ENCODE peak calls at places on chromosomes 4 and X, in six cellular contexts. J is OCI-LY7, E is IMR-90, G is psoas muscle, T is breast epithelium, L is colonic mucosa. Y is an unnamed sample.

GRCh38 chr4:154332681-154333421 is 158.7 kb downstream of the DCHS2 start:
- DNase-seq in J (no peak), G (peak), T (no peak), E (peak), L (peak), Y (no peak)

GRCh38 chr4:184616633-184617471 is 32.4 kb downstream of the CASP3 start:
- DNase-seq in G (no peak), L (no peak), T (no peak), E (no peak), J (no peak), Y (no peak)

GRCh38 chr4:25533237-25533636 is 122.4 kb upstream of the SLC34A2 start:
- DNase-seq in G (no peak), T (no peak), E (no peak), J (no peak), L (no peak), Y (no peak)

GRCh38 chr4:84583871-84584373 is 995 bp downstream of the CDS1 start:
- DNase-seq in L (no peak), T (no peak), J (no peak), G (no peak), E (no peak), Y (no peak)

GRCh38 chr4:152634110-152634760 is 45.6 kb downstream of the TMEM154 start:
- DNase-seq in E (no peak), T (peak), G (no peak), J (no peak), L (no peak), Y (no peak)

GRCh38 chrX:129540725-129541184 is 696 bp downstream of the OCRL start:
- DNase-seq in L (peak), T (no peak), E (no peak), G (peak), J (peak), Y (no peak)

GRCh38 chrX:13898084-13898483 is 81.2 kb upstream of the GPM6B start:
- DNase-seq in G (no peak), T (no peak), J (peak), E (peak), L (no peak), Y (no peak)

GRCh38 chr4:142781114-142781513 is 65.0 kb downstream of the INPP4B start:
- DNase-seq in J (no peak), L (no peak), E (peak), G (no peak), T (no peak), Y (no peak)

GRCh38 chrX:153878969-153879653 is 6.9 kb downstream of the L1CAM start:
- DNase-seq in E (no peak), G (peak), T (no peak), J (no peak), L (no peak), Y (no peak)

GRCh38 chr4:177853198-177853597 is 411.0 kb upstream of the AGA start:
- DNase-seq in G (no peak), T (no peak), L (no peak), E (no peak), J (no peak), Y (no peak)

GRCh38 chrX:37912286-37912685 is 64.9 kb upstream of the DYNLT3 start:
- DNase-seq in L (no peak), J (no peak), G (no peak), T (no peak), E (no peak), Y (no peak)

GRCh38 chr4:3213661-3214250 is 35.2 kb upstream of the MSANTD1 start:
- DNase-seq in L (no peak), J (no peak), T (no peak), G (peak), E (no peak), Y (no peak)

GRCh38 chrX:71619193-71619592 is 882 bp upstream of the CXCR3 start:
- DNase-seq in T (no peak), G (no peak), L (no peak), J (no peak), E (no peak), Y (no peak)

GRCh38 chr4:40194602-40195161 is 2.1 kb upstream of the RHOH start:
- DNase-seq in J (peak), T (peak), G (no peak), E (peak), L (no peak), Y (no peak)

GRCh38 chr4:161581262-161581661 is 582.5 kb downstream of the FSTL5 start:
- DNase-seq in T (no peak), J (no peak), G (no peak), L (no peak), E (no peak), Y (no peak)

GRCh38 chr4:132227349-132228165 is 921.5 kb upstream of the PCDH10 start:
- DNase-seq in E (peak), L (peak), G (no peak), T (no peak), J (no peak), Y (peak)

GRCh38 chr4:137664416-137664815 is 132.1 kb upstream of the PCDH18 start:
- DNase-seq in T (no peak), J (no peak), E (peak), L (no peak), G (no peak), Y (no peak)

GRCh38 chrX:68177542-68177941 is 255.8 kb downstream of the OPHN1 start:
- DNase-seq in G (no peak), T (no peak), E (peak), L (no peak), J (no peak), Y (no peak)

GRCh38 chr4:70705856-70706461 is 15.8 kb upstream of the RUFY3 start:
- DNase-seq in G (no peak), J (no peak), E (peak), L (no peak), T (no peak), Y (no peak)

GRCh38 chr4:15541941-15542340 is 72.3 kb downstream of the CC2D2A start:
- DNase-seq in J (no peak), T (no peak), E (no peak), G (no peak), L (no peak), Y (no peak)

GRCh38 chrX:113384628-113385027 is 544.0 kb upstream of the AMOT start:
- DNase-seq in G (no peak), J (no peak), E (peak), T (no peak), L (no peak), Y (no peak)

GRCh38 chrX:34631826-34632225 is 25.3 kb downstream of the TMEM47 start:
- DNase-seq in G (no peak), T (no peak), J (no peak), E (peak), L (no peak), Y (no peak)

GRCh38 chr4:14984452-14984851 is 17.8 kb upstream of the CPEB2 start:
- DNase-seq in T (no peak), L (no peak), J (no peak), E (no peak), G (no peak), Y (no peak)

GRCh38 chr4:103499094-103499493 is 220.7 kb downstream of the TACR3 start:
- DNase-seq in E (no peak), J (no peak), G (no peak), L (no peak), T (no peak), Y (no peak)

GRCh38 chr4:2254665-2255500 is 7.0 kb downstream of the MXD4 start:
- DNase-seq in G (peak), J (no peak), T (peak), L (peak), E (no peak), Y (peak)

GRCh38 chr4:2794707-2795557 is 2.0 kb downstream of the SH3BP2 start:
- DNase-seq in E (peak), T (no peak), J (no peak), L (peak), G (peak), Y (peak)

GRCh38 chr4:78720994-78721677 is 55.0 kb upstream of the BMP2K start:
- DNase-seq in L (peak), G (no peak), E (no peak), T (no peak), J (peak), Y (peak)

GRCh38 chrX:95076449-95076848 is 1402.4 kb downstream of the FAM133A start:
- DNase-seq in G (no peak), E (peak), L (no peak), J (peak), T (no peak), Y (no peak)

GRCh38 chr4:68011684-68012083 is 48.4 kb upstream of the TMPRSS11A start:
- DNase-seq in E (no peak), J (no peak), L (no peak), T (no peak), G (no peak), Y (no peak)

GRCh38 chr4:56681158-56681848 is at the start of gene HOPX:
- DNase-seq in J (no peak), G (no peak), L (no peak), E (no peak), T (peak), Y (peak)

GRCh38 chr4:174156239-174156826 is 127.1 kb downstream of the FBXO8 start:
- DNase-seq in J (peak), G (no peak), L (no peak), T (no peak), E (peak), Y (no peak)

GRCh38 chr4:81722229-81722900 is 250.7 kb upstream of the RASGEF1B start:
- DNase-seq in T (no peak), L (no peak), E (no peak), G (no peak), J (no peak), Y (no peak)

GRCh38 chr4:149825336-149825735 is 9.7 kb upstream of the IQCM start:
- DNase-seq in J (no peak), G (no peak), T (no peak), E (no peak), L (no peak), Y (no peak)

GRCh38 chrX:153727108-153727931 is 2.7 kb downstream of the ABCD1 start:
- DNase-seq in L (peak), E (no peak), T (no peak), J (peak), G (peak), Y (no peak)

GRCh38 chrX:76987381-76987780 is 459.8 kb upstream of the FGF16 start:
- DNase-seq in G (no peak), E (no peak), T (no peak), L (no peak), J (no peak), Y (no peak)

GRCh38 chr4:124940387-124940786 is 227.9 kb upstream of the ANKRD50 start:
- DNase-seq in J (no peak), E (peak), T (no peak), G (no peak), L (no peak), Y (no peak)

GRCh38 chr4:1183985-1184773 is 11.8 kb upstream of the SPON2 start:
- DNase-seq in L (no peak), T (peak), J (peak), G (no peak), E (no peak), Y (no peak)
- TF ChIP-seq CTCF in L (no peak), T (no peak), J (no peak), G (no peak), E (no peak), Y (no peak)

DNA sequence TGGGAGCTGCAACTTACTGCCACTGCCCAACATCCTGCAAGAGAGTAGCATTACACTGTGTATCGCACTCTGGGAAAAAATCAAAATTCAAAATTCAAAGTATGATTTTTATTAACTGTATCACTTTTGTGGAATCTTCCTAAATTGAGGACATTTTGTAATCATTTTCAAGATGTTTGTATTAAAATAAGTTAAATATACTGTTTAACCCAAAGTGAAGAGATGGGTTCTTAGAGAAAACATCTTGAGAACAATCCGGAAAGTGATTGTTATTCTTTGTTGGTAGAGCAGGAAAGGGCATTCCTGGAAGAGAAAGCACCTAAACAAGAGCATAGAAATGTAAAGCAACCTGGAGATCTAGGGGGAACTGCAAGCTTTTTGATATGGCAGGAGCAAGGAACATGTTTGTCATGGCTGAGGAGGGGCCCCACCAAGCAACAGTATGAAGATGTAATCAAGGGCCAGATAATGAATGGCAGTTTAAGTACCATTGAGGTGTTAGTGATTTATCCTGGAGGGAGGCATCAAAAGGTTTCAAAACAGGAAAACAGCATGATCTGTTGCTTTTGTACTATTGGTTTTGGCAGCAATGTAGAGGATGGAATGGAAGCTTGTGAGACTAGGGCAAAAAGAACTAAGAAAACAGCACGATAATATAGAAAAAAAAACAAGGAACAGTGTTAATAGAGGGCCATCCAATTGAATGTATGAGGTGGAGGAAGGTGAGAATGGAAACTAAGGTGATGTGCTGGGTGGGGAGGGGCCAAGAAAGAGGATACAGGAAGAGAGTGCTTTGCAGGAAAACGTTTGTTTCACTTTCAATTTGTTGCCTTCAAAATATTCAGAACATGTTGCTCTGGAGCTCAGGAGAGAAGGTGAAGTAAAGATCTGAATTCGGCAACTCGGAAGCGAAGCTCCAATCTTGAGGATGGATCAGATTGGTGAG is 14.2 kb upstream of the SEC24D start:
- DNase-seq in L (peak), J (peak), G (no peak), T (no peak), E (peak), Y (no peak)
- H3K4me3 ChIP-seq in L (peak), J (peak), G (peak), T (peak), E (peak), Y (peak)

DNA sequence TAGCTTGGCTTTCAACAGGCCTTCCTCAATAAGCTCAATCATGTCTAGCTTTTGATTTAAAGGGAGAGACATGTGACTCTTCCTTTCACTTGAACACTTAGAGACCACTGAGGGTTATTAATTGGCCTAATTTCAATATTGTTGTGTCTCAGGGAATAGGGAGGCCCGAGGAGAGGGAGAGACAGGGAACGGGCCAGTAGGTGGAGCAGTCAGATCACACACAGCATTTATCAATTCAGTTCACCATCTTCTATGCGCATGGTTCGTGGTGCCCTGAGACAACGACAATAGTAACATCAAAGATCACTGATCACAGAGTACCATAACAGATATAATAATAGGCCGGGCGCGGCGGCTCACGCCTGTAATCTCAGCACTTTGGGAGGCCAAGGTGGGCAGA is 17.8 kb downstream of the ZNF81 start:
- DNase-seq in L (peak), T (no peak), G (no peak), J (peak), E (peak), Y (no peak)
- H3K27ac ChIP-seq in L (no peak), T (no peak), G (no peak), J (no peak), E (no peak), Y (no peak)

DNA sequence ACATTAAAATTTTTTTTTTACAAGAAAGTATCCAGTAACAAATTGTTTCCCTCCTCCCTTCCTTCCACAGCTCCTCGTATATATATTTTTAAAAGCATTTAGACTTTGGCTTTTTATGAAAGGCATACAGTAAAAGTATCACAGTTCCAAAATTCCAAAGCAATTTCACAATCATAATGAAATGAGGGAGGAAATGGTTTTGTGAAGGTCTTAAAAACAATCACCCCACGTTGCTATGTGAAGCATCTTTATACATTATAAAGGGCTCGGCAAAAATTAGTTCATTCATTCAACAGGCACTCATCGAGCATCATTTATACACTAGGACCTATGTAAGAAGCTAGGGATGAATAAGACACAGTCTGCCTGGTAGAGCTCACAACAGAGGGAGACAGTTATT is 240.0 kb downstream of the MAML3 start:
- DNase-seq in J (no peak), E (peak), G (no peak), T (no peak), L (no peak), Y (no peak)
- TF ChIP-seq CTCF in J (no peak), E (no peak), G (no peak), T (no peak), L (no peak), Y (no peak)

GRCh38 chrX:136761410-136761809 is 19.3 kb downstream of the ARHGEF6 start:
- DNase-seq in L (no peak), G (no peak), J (no peak), E (no peak), T (no peak), Y (no peak)
- H3K4me3 ChIP-seq in L (no peak), G (no peak), J (peak), E (no peak), T (no peak), Y (no peak)